ENCODE peak calls at places on chromosomes 16 and 17, in ten cellular contexts. Y is CD4-positive, CD25-positive, alpha-beta regulatory T cell; Q is mammary epithelial cell; F is hepatocyte; S is uterus; W is GM23338; I is gastrocnemius medialis; R is IMR-90; K is NT2/D1; Z is right cardiac atrium. G is an unnamed sample.

GRCh38 chr17:59826741-59827453 is 65.8 kb downstream of the TUBD1 start:
- DNase-seq in Y (no peak), Q (no peak), F (no peak), S (no peak), W (no peak), I (no peak), R (no peak), K (no peak), Z (no peak), G (no peak)

GRCh38 chr17:80367510-80367909 is 47.5 kb upstream of the ENDOV start:
- DNase-seq in Y (no peak), Q (no peak), F (no peak), S (no peak), W (peak; percentile 19), I (no peak), R (no peak), K (no peak), Z (no peak), G (no peak)

GRCh38 chr16:353404-354285 is 1.1 kb upstream of the AXIN1 start:
- DNase-seq in Y (no peak), Q (peak; percentile 38), F (no peak), S (no peak), W (no peak), I (no peak), R (no peak), K (no peak), Z (peak; percentile 66), G (peak; percentile 42)

GRCh38 chr17:36857698-36858097 is 79.6 kb upstream of the LHX1 start:
- DNase-seq in Y (no peak), Q (no peak), F (no peak), S (no peak), W (no peak), I (no peak), R (no peak), K (no peak), Z (no peak), G (no peak)

GRCh38 chr17:21466550-21466949 is 90.4 kb downstream of the KCNJ12 start:
- DNase-seq in Y (no peak), Q (no peak), F (no peak), S (no peak), W (no peak), I (no peak), R (no peak), K (no peak), Z (no peak), G (no peak)

GRCh38 chr16:12321363-12321762 is 344.8 kb downstream of the SNX29 start:
- DNase-seq in Y (no peak), Q (no peak), F (no peak), S (no peak), W (no peak), I (no peak), R (no peak), K (no peak), Z (no peak), G (no peak)

GRCh38 chr16:87515475-87516330 is 22.9 kb upstream of the ZCCHC14 start:
- DNase-seq in Y (no peak), Q (no peak), F (no peak), S (no peak), W (no peak), I (no peak), R (no peak), K (no peak), Z (peak; percentile 67), G (no peak)

GRCh38 chr17:36089888-36090836 is at the start of gene CCL3:
- DNase-seq in Y (no peak), Q (peak; percentile 11), F (peak; percentile 27), S (no peak), W (no peak), I (no peak), R (no peak), K (no peak), Z (no peak), G (no peak)

GRCh38 chr16:46857261-46857962 is 26.4 kb upstream of the C16orf87 start:
- DNase-seq in Y (no peak), Q (peak; percentile 21), F (peak; percentile 60), S (peak; percentile 21), W (peak; percentile 59), I (peak; percentile 25), R (peak; percentile 82), K (no peak), Z (no peak), G (no peak)

GRCh38 chr16:85959686-85960085 is 60.7 kb downstream of the IRF8 start:
- DNase-seq in Y (no peak), Q (no peak), F (peak; percentile 43), S (no peak), W (no peak), I (no peak), R (no peak), K (no peak), Z (no peak), G (no peak)

GRCh38 chr16:67415872-67416793 is at the start of gene ZDHHC1:
- DNase-seq in Y (no peak), Q (peak; percentile 53), F (peak; percentile 88), S (peak; percentile 61), W (peak; percentile 86), I (peak; percentile 48), R (peak; percentile 61), K (no peak), Z (peak; percentile 92), G (peak; percentile 89)

GRCh38 chr16:9941245-9941644 is 241.0 kb downstream of the GRIN2A start:
- DNase-seq in Y (no peak), Q (no peak), F (no peak), S (no peak), W (no peak), I (no peak), R (no peak), K (no peak), Z (no peak), G (no peak)

GRCh38 chr16:8851761-8852403 is 16.9 kb downstream of the CARHSP1 start:
- DNase-seq in Y (no peak), Q (no peak), F (no peak), S (no peak), W (no peak), I (no peak), R (no peak), K (no peak), Z (no peak), G (no peak)

GRCh38 chr16:86121611-86122010 is 222.6 kb downstream of the IRF8 start:
- DNase-seq in Y (no peak), Q (no peak), F (no peak), S (no peak), W (no peak), I (no peak), R (no peak), K (no peak), Z (no peak), G (no peak)

GRCh38 chr16:88991813-88992350 is 14.9 kb upstream of the CBFA2T3 start:
- DNase-seq in Y (no peak), Q (no peak), F (no peak), S (no peak), W (no peak), I (no peak), R (no peak), K (no peak), Z (peak; percentile 5), G (no peak)

GRCh38 chr16:15055141-15056053 is 477 bp downstream of the NTAN1 start:
- DNase-seq in Y (no peak), Q (peak; percentile 8), F (peak; percentile 18), S (peak; percentile 61), W (peak; percentile 81), I (peak; percentile 43), R (peak; percentile 23), K (peak; percentile 32), Z (peak; percentile 63), G (peak; percentile 65)

GRCh38 chr16:57484515-57485005 is 1.7 kb downstream of the DOK4 start:
- DNase-seq in Y (no peak), Q (no peak), F (no peak), S (no peak), W (no peak), I (no peak), R (no peak), K (no peak), Z (no peak), G (no peak)

GRCh38 chr17:19753661-19754463 is 5.8 kb upstream of the ALDH3A1 start:
- DNase-seq in Y (no peak), Q (peak; percentile 64), F (no peak), S (no peak), W (peak; percentile 33), I (peak; percentile 81), R (no peak), K (no peak), Z (peak; percentile 60), G (no peak)

GRCh38 chr17:59004338-59005111 is 102.2 kb downstream of the TRIM37 start:
- DNase-seq in Y (peak; percentile 55), Q (peak; percentile 29), F (peak; percentile 76), S (peak; percentile 50), W (peak; percentile 84), I (peak; percentile 29), R (peak; percentile 53), K (peak; percentile 33), Z (peak; percentile 67), G (peak; percentile 55)

GRCh38 chr17:1045456-1045855 is 48.5 kb downstream of the TIMM22 start:
- DNase-seq in Y (no peak), Q (no peak), F (no peak), S (no peak), W (no peak), I (no peak), R (no peak), K (no peak), Z (peak; percentile 43), G (no peak)
- H3K4me1 ChIP-seq in Y (no peaks in the 10 kb centered on the region), Q (no peaks in the 10 kb centered on the region), F (peaks cover 22% of the 10 kb centered on the region), S (no peaks in the 10 kb centered on the region), W (peaks cover 3% of the 10 kb centered on the region), I (no peaks in the 10 kb centered on the region), R (peaks cover 17% of the 10 kb centered on the region), K (peaks cover 2% of the 10 kb centered on the region), Z (no peaks in the 10 kb centered on the region), G (peaks cover 9% of the 10 kb centered on the region)

GRCh38 chr17:68600123-68600880 is 865 bp downstream of the FAM20A start:
- DNase-seq in Y (no peak), Q (peak; percentile 27), F (peak; percentile 77), S (peak; percentile 68), W (peak; percentile 84), I (peak; percentile 14), R (no peak), K (no peak), Z (peak; percentile 79), G (peak; percentile 67)
- H3K4me1 ChIP-seq in Y (peaks cover 10% of the 10 kb centered on the region), Q (peaks cover 14% of the 10 kb centered on the region), F (peaks cover 17% of the 10 kb centered on the region), S (peaks cover 5% of the 10 kb centered on the region), W (peaks cover 38% of the 10 kb centered on the region), I (peaks cover 6% of the 10 kb centered on the region), R (no peaks in the 10 kb centered on the region), K (no peaks in the 10 kb centered on the region), Z (no peaks in the 10 kb centered on the region), G (peaks cover 5% of the 10 kb centered on the region)

GRCh38 chr17:50056217-50056960 is 479 bp downstream of the ITGA3 start:
- DNase-seq in Y (peak; percentile 27), Q (peak; percentile 68), F (peak; percentile 87), S (peak; percentile 68), W (peak; percentile 92), I (peak; percentile 66), R (peak; percentile 69), K (peak; percentile 67), Z (peak; percentile 83), G (peak; percentile 74)
- H3K4me1 ChIP-seq in Y (peaks cover 20% of the 10 kb centered on the region), Q (peaks cover 67% of the 10 kb centered on the region), F (peaks cover 59% of the 10 kb centered on the region), S (peaks cover 22% of the 10 kb centered on the region), W (peaks cover 24% of the 10 kb centered on the region), I (peaks cover 57% of the 10 kb centered on the region), R (peaks cover 51% of the 10 kb centered on the region), K (peaks cover 42% of the 10 kb centered on the region), Z (peaks cover 29% of the 10 kb centered on the region), G (peaks cover 39% of the 10 kb centered on the region)

DNA sequence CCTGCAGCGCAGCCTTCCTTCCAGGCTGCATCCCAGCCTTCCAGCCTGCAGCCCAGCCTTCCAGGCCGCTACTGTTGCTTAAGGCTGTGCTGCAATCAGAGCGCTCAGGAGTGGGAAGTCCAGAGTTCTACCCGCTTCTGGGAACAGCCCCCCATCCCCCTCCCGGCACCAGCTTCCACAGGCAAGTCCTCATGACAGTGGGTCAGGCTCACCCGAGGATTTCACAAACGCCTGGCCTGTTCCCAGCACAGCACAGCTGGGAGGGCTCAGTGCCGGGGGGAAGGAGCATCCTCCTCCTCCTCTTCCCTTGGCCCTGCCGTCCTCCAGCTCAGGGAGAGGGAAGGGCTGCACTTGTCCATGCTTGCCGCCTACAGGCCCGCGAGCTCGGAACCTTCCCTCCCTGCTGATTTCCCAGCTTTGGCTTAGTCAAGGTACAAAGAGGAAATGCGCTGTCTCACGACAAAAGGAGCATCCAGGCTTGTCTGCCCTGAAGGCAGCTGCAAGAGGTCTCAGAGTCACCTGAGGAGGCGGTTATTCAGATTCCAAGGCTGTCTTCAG is 8.3 kb downstream of the SOCS3 start:
- DNase-seq in Y (no peak), Q (peak; percentile 98), F (peak; percentile 93), S (peak; percentile 100), W (peak; percentile 90), I (peak; percentile 98), R (peak; percentile 98), K (no peak), Z (peak; percentile 99), G (peak; percentile 98)
- H3K4me1 ChIP-seq in Y (peaks cover 82% of the 10 kb centered on the region), Q (peaks cover 33% of the 10 kb centered on the region), F (peaks cover 37% of the 10 kb centered on the region), S (peaks cover 11% of the 10 kb centered on the region), W (peaks cover 40% of the 10 kb centered on the region), I (peaks cover 55% of the 10 kb centered on the region), R (peaks cover 31% of the 10 kb centered on the region), K (peaks cover 22% of the 10 kb centered on the region), Z (peaks cover 19% of the 10 kb centered on the region), G (peaks cover 9% of the 10 kb centered on the region)